ENCODE peak calls at places on chromosomes 12 and 14, in seven cellular contexts. E is CD4-positive, CD25-positive, alpha-beta regulatory T cell; R is left lung; X is SK-N-SH; Q is esophagus squamous epithelium; Y is CD4-positive, alpha-beta memory T cell; A is A549. H is an unnamed sample. For H3K4me1, the result is how much of the 10 kb centered on the place peaks cover.

GRCh38 chr12:61513499-61513898 is 746.7 kb upstream of the USP15 start:
- DNase-seq in E (no peak), R (no peak), X (no peak), Q (no peak), Y (no peak), A (no peak), H (no peak)

GRCh38 chr12:78645956-78646355 is 218.6 kb upstream of the SYT1 start:
- DNase-seq in E (no peak), R (no peak), X (no peak), Q (no peak), Y (no peak), A (no peak), H (no peak)

GRCh38 chr14:68268719-68269118 is 449.1 kb downstream of the RAD51B start:
- DNase-seq in E (no peak), R (no peak), X (no peak), Q (no peak), Y (no peak), A (no peak), H (no peak)

GRCh38 chr12:24754690-24755638 is 193.9 kb downstream of the BCAT1 start:
- DNase-seq in E (no peak), R (peak), X (no peak), Q (no peak), Y (no peak), A (no peak), H (no peak)

GRCh38 chr12:115102450-115102849 is 418.5 kb upstream of the TBX3 start:
- DNase-seq in E (no peak), R (no peak), X (no peak), Q (no peak), Y (no peak), A (no peak), H (no peak)

GRCh38 chr14:55843718-55844403 is 263.9 kb downstream of the KTN1 start:
- DNase-seq in E (no peak), R (no peak), X (no peak), Q (no peak), Y (no peak), A (no peak), H (no peak)

GRCh38 chr14:33933386-33933934 is 17.4 kb downstream of the EGLN3 start:
- DNase-seq in E (no peak), R (no peak), X (no peak), Q (no peak), Y (no peak), A (no peak), H (no peak)

GRCh38 chr12:98224584-98225221 is 290.7 kb upstream of the TMPO start:
- DNase-seq in E (no peak), R (no peak), X (no peak), Q (no peak), Y (no peak), A (no peak), H (no peak)

GRCh38 chr12:67709367-67709954 is 60.9 kb downstream of the DYRK2 start:
- DNase-seq in E (no peak), R (no peak), X (no peak), Q (no peak), Y (no peak), A (no peak), H (no peak)

GRCh38 chr12:113601656-113602263 is 130.1 kb upstream of the LHX5 start:
- DNase-seq in E (no peak), R (no peak), X (no peak), Q (no peak), Y (no peak), A (no peak), H (no peak)

GRCh38 chr14:73461478-73462077 is 3.2 kb upstream of the NUMB start:
- DNase-seq in E (no peak), R (no peak), X (no peak), Q (no peak), Y (no peak), A (no peak), H (no peak)

GRCh38 chr14:51719970-51720369 is 68.3 kb downstream of the FRMD6 start:
- DNase-seq in E (no peak), R (no peak), X (no peak), Q (no peak), Y (no peak), A (no peak), H (no peak)

GRCh38 chr14:43795600-43796228 is 711.4 kb downstream of the FSCB start:
- DNase-seq in E (no peak), R (no peak), X (no peak), Q (no peak), Y (no peak), A (no peak), H (no peak)

GRCh38 chr14:35341454-35342159 is 49.4 kb downstream of the PSMA6 start:
- DNase-seq in E (no peak), R (peak), X (peak), Q (peak), Y (no peak), A (peak), H (peak)

GRCh38 chr14:68147331-68147730 is 327.8 kb downstream of the RAD51B start:
- DNase-seq in E (no peak), R (no peak), X (no peak), Q (no peak), Y (no peak), A (no peak), H (no peak)

GRCh38 chr12:76259660-76260389 is 88.4 kb downstream of the BBS10 start:
- DNase-seq in E (no peak), R (no peak), X (no peak), Q (no peak), Y (no peak), A (no peak), H (no peak)

GRCh38 chr12:120697344-120697743 is 10.4 kb downstream of the MLEC start:
- DNase-seq in E (no peak), R (no peak), X (no peak), Q (no peak), Y (no peak), A (no peak), H (no peak)

GRCh38 chr14:58730793-58731464 is 93.2 kb downstream of the DACT1 start:
- DNase-seq in E (no peak), R (no peak), X (no peak), Q (no peak), Y (no peak), A (no peak), H (no peak)

GRCh38 chr12:80620281-80620680 is 87.2 kb upstream of the MYF6 start:
- DNase-seq in E (no peak), R (no peak), X (no peak), Q (no peak), Y (no peak), A (no peak), H (no peak)

GRCh38 chr12:16012086-16012485 is 101.0 kb downstream of the DERA start:
- DNase-seq in E (no peak), R (peak), X (no peak), Q (no peak), Y (no peak), A (no peak), H (no peak)

GRCh38 chr12:52517005-52517835 is 3.0 kb downstream of the KRT5 start:
- DNase-seq in E (no peak), R (no peak), X (no peak), Q (no peak), Y (no peak), A (no peak), H (no peak)

GRCh38 chr14:26276757-26277156 is 321.1 kb downstream of the NOVA1 start:
- DNase-seq in E (no peak), R (no peak), X (no peak), Q (no peak), Y (no peak), A (no peak), H (no peak)

GRCh38 chr14:51441001-51441400 is 201.0 kb downstream of the TMX1 start:
- DNase-seq in E (no peak), R (no peak), X (no peak), Q (no peak), Y (no peak), A (no peak), H (no peak)

GRCh38 chr12:89671469-89671868 is 37.2 kb downstream of the ATP2B1 start:
- DNase-seq in E (no peak), R (no peak), X (no peak), Q (no peak), Y (no peak), A (no peak), H (no peak)

GRCh38 chr12:69511870-69512269 is 41.7 kb downstream of the FRS2 start:
- DNase-seq in E (no peak), R (no peak), X (no peak), Q (no peak), Y (no peak), A (no peak), H (no peak)

GRCh38 chr12:69514111-69514510 is 43.9 kb downstream of the FRS2 start:
- DNase-seq in E (no peak), R (no peak), X (no peak), Q (no peak), Y (no peak), A (no peak), H (no peak)

GRCh38 chr12:69513297-69513696 is 43.1 kb downstream of the FRS2 start:
- DNase-seq in E (no peak), R (no peak), X (no peak), Q (no peak), Y (no peak), A (no peak), H (no peak)

GRCh38 chr12:69511469-69511868 is 41.3 kb downstream of the FRS2 start:
- DNase-seq in E (no peak), R (no peak), X (no peak), Q (no peak), Y (no peak), A (no peak), H (no peak)

GRCh38 chr12:69512820-69513219 is 42.6 kb downstream of the FRS2 start:
- DNase-seq in E (no peak), R (no peak), X (no peak), Q (no peak), Y (no peak), A (no peak), H (no peak)
- H3K27ac ChIP-seq in E (no peak), R (no peak), X (no peak), Q (no peak), Y (no peak), A (no peak), H (no peak)

GRCh38 chr12:27530157-27530922 is 6.3 kb downstream of the PPFIBP1 start:
- DNase-seq in E (no peak), R (no peak), X (no peak), Q (no peak), Y (no peak), A (no peak), H (no peak)
- H3K4me1 ChIP-seq in E (under half), R (under half), X (under half), Q (half or more), Y (under half), A (under half), H (under half)

GRCh38 chr12:96201272-96202227 is 7.4 kb downstream of the ELK3 start:
- DNase-seq in E (no peak), R (no peak), X (no peak), Q (no peak), Y (no peak), A (no peak), H (no peak)

GRCh38 chr12:96199465-96199864 is 5.3 kb downstream of the ELK3 start:
- DNase-seq in E (no peak), R (no peak), X (no peak), Q (no peak), Y (no peak), A (no peak), H (no peak)

GRCh38 chr12:96197503-96198272 is 3.5 kb downstream of the ELK3 start:
- DNase-seq in E (no peak), R (no peak), X (no peak), Q (no peak), Y (no peak), A (peak), H (no peak)

GRCh38 chr12:96196781-96197180 is 2.6 kb downstream of the ELK3 start:
- DNase-seq in E (no peak), R (no peak), X (no peak), Q (no peak), Y (no peak), A (no peak), H (no peak)

DNA sequence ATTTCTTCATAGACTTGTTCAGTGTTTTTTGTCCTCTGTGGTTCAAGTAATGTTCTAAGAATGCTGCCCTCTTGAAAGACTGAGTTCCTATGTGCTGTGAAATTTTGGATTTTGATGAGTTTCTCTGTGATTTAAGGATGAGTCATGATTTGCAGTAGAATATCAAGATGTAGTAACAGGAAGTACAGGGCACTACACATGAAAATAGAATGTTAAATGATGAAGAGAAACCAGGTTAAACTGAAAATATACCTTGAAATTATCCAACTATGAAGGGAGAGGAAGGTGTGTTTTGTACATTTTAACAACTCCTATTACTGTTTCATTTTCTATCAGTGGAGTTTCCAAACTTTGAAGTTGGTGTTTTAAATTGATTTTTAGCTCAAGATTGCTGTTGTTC is 4.8 kb downstream of the ELK3 start:
- DNase-seq in E (peak), R (no peak), X (no peak), Q (no peak), Y (peak), A (no peak), H (no peak)
- H3K27ac ChIP-seq in E (peak), R (peak), X (peak), Q (peak), Y (peak), A (peak), H (no peak)

GRCh38 chr12:48630346-48630745 is 51.7 kb downstream of the KANSL2 start:
- DNase-seq in E (no peak), R (no peak), X (no peak), Q (no peak), Y (no peak), A (no peak), H (no peak)

GRCh38 chr12:48631071-48631470 is 51.0 kb downstream of the KANSL2 start:
- DNase-seq in E (no peak), R (no peak), X (no peak), Q (no peak), Y (no peak), A (no peak), H (no peak)

GRCh38 chr12:48629541-48629940 is 52.5 kb downstream of the KANSL2 start:
- DNase-seq in E (no peak), R (no peak), X (no peak), Q (no peak), Y (no peak), A (no peak), H (no peak)
- H3K4me1 ChIP-seq in E (under half), R (under half), X (under half), Q (under half), Y (under half), A (under half), H (under half)

H was measured in CD8-positive, alpha-beta memory T cell.